ENCODE peak calls at places on chromosomes 5 and 9, in six cellular contexts. U is GM12865, L is WERI-Rb-1, P is MM.1S, A is stomach, X is GM06990. W is an unnamed sample.

GRCh38 chr5:1685076-1685475 is 114.6 kb downstream of the MRPL36 start:
- DNase-seq in L (peak), A (no peak), P (peak), U (no peak), X (no peak), W (no peak)

GRCh38 chr5:174668349-174668748 is 56.0 kb upstream of the MSX2 start:
- DNase-seq in P (no peak), L (no peak), A (no peak), X (no peak), U (no peak), W (no peak)

GRCh38 chr5:127909078-127909477 is 174.5 kb upstream of the SLC12A2 start:
- DNase-seq in P (peak), X (no peak), A (no peak), U (peak), L (peak), W (no peak)

GRCh38 chr9:35856206-35856605 is 14.0 kb downstream of the OR13J1 start:
- DNase-seq in A (no peak), L (no peak), P (no peak), U (no peak), X (no peak), W (no peak)

GRCh38 chr5:36778336-36778735 is 98.2 kb upstream of the NIPBL start:
- DNase-seq in X (no peak), A (no peak), P (no peak), L (no peak), U (no peak), W (no peak)

GRCh38 chr5:36177715-36178556 is 26.0 kb downstream of the SKP2 start:
- DNase-seq in A (no peak), L (peak), U (peak), X (no peak), P (peak), W (peak)

GRCh38 chr5:139495644-139496435 is 13.3 kb upstream of the STING1 start:
- DNase-seq in P (no peak), X (no peak), U (no peak), A (no peak), L (no peak), W (no peak)

GRCh38 chr5:72584466-72584865 is 77.3 kb upstream of the ZNF366 start:
- DNase-seq in X (peak), P (no peak), L (no peak), U (peak), A (no peak), W (no peak)

GRCh38 chr9:134356496-134357470 is 30.5 kb downstream of the RXRA start:
- DNase-seq in P (no peak), L (no peak), U (no peak), A (peak), X (no peak), W (peak)

GRCh38 chr5:132489871-132490483 is 596 bp downstream of the IRF1 start:
- DNase-seq in U (peak), X (no peak), P (peak), L (peak), A (peak), W (no peak)

GRCh38 chr5:172527559-172527958 is 73.2 kb upstream of the SH3PXD2B start:
- DNase-seq in P (no peak), L (no peak), U (no peak), X (no peak), A (no peak), W (no peak)

GRCh38 chr5:147658293-147658932 is 124.1 kb downstream of the JAKMIP2 start:
- DNase-seq in X (no peak), U (peak), L (peak), P (no peak), A (no peak), W (no peak)

GRCh38 chr9:79184821-79185220 is 386.9 kb upstream of the TLE4 start:
- DNase-seq in P (no peak), A (no peak), L (no peak), U (no peak), X (no peak), W (no peak)

GRCh38 chr9:120650352-120650751 is 63.9 kb downstream of the MEGF9 start:
- DNase-seq in P (no peak), X (no peak), A (no peak), U (no peak), L (no peak), W (no peak)

GRCh38 chr5:117475925-117476324 is 901.3 kb upstream of the SEMA6A start:
- DNase-seq in P (no peak), X (no peak), L (no peak), A (no peak), U (no peak), W (no peak)

GRCh38 chr9:80964951-80965350 is 724.4 kb downstream of the TLE1 start:
- DNase-seq in P (no peak), L (no peak), X (no peak), A (no peak), U (no peak), W (no peak)

GRCh38 chr5:74762599-74762998 is 4.3 kb downstream of the GFM2 start:
- DNase-seq in U (no peak), X (no peak), P (no peak), L (no peak), A (no peak), W (no peak)

GRCh38 chr9:132077881-132078280 is 1.8 kb downstream of the MED27 start:
- DNase-seq in A (no peak), P (no peak), U (no peak), X (no peak), L (no peak), W (peak)

GRCh38 chr9:96148634-96149138 is 153.3 kb downstream of the HSD17B3 start:
- DNase-seq in U (no peak), P (no peak), A (no peak), X (no peak), L (no peak), W (no peak)

GRCh38 chr9:137241490-137242328 is 622 bp downstream of the TUBB4B start:
- DNase-seq in X (no peak), U (peak), P (peak), A (peak), L (peak), W (no peak)

DNA sequence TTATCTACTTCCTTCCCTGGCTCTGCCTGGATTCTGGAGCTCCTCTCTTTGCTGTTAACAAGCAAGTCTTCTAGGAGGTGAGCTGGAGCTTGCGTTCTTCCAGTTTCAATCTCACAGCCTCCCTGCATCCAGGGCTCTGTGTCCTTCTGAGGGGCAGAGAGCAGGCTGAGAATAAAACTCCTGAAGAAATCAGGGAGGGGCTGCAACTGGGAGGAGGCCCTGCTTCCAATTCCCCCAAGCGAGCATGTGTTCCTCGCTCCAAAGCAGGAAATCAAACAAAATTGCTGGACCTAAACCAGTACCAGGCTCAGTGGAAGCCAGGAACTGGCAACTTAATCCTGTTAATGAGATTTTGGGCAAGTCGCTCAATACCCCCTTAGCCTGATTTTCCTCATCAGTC is 181.9 kb downstream of the ASTN2 start:
- DNase-seq in L (peak), U (no peak), A (no peak), X (no peak), P (no peak), W (no peak)
- H3K4me3 ChIP-seq in L (no peak), U (no peak), A (no peak), X (no peak), P (no peak), W (no peak)

GRCh38 chr5:41519801-41520200 is 9.4 kb upstream of the PLCXD3 start:
- DNase-seq in L (no peak), X (no peak), U (no peak), P (no peak), A (no peak), W (no peak)
- TF ChIP-seq CTCF in L (no peak), X (no peak), U (no peak), P (peak), A (no peak), W (peak)

GRCh38 chr9:130688070-130688469 is 5.5 kb upstream of the EXOSC2 start:
- DNase-seq in U (no peak), L (no peak), A (no peak), X (no peak), P (no peak), W (no peak)

GRCh38 chr9:130689937-130690700 is 3.5 kb upstream of the EXOSC2 start:
- DNase-seq in P (peak), X (peak), L (no peak), A (peak), U (peak), W (peak)

GRCh38 chr9:130687615-130688014 is 6.0 kb upstream of the EXOSC2 start:
- DNase-seq in U (no peak), A (no peak), X (no peak), L (no peak), P (no peak), W (no peak)

GRCh38 chr9:130692365-130692764 is 1.2 kb upstream of the EXOSC2 start:
- DNase-seq in X (no peak), A (no peak), U (no peak), L (peak), P (no peak), W (no peak)

DNA sequence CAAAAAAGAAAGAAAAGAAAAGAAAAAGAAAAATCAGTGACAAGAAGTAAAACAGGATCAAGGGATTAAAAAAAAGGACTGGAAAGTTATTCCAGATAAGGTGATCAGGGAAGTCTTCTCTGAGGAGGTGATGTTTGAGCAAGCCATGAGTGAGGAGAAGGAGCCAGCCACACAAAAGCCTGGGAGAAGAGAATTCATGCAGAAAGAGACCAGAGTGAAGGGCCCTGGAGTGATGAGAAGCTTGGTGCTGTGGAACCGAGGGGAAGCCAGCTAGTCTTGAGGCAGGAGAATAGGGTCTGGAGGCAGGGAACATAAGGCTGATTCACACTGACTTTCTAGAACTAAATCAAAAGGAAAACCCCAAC is 4.0 kb upstream of the EXOSC2 start:
- DNase-seq in P (no peak), U (no peak), X (no peak), L (no peak), A (no peak), W (no peak)
- H3K4me3 ChIP-seq in P (peak), U (no peak), X (peak), L (no peak), A (peak), W (peak)

GRCh38 chr5:164680812-164681211 is 1175.4 kb downstream of the MAT2B start:
- DNase-seq in A (no peak), X (no peak), L (no peak), P (no peak), U (no peak), W (no peak)
- TF ChIP-seq CTCF in A (no peak), X (no peak), L (no peak), P (no peak), U (no peak), W (no peak)

GRCh38 chr5:154276932-154277331 is 86.4 kb downstream of the GALNT10 start:
- DNase-seq in X (no peak), P (peak), U (no peak), L (peak), A (no peak), W (no peak)
- H3K4me3 ChIP-seq in X (no peak), P (no peak), U (no peak), L (no peak), A (no peak), W (no peak)

DNA sequence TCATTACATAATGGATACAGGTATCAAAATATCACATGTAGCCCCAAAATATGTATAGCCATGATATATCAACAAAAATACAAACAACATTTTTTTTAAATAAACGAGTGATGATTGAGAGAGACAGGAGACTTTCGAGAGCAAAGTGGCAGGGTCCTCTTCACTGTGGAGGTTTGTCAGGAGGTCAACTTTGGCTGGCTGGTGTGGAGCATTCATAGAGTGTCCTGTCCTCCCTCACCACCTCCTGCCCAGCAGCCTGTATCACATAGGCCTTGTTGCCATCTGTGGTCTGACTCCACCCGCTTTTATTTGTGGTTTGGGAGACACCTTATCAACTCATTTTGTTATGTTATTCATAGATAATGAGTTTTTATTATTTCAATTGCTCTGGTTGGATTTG is 206.9 kb downstream of the SYK start:
- DNase-seq in U (no peak), P (no peak), L (no peak), A (no peak), X (no peak), W (no peak)
- TF ChIP-seq CTCF in U (no peak), P (no peak), L (no peak), A (no peak), X (no peak), W (no peak)

GRCh38 chr9:121771851-121772599 is 120.6 kb downstream of the DAB2IP start:
- DNase-seq in X (no peak), A (no peak), U (no peak), P (no peak), L (no peak), W (no peak)

GRCh38 chr9:121771418-121771817 is 120.0 kb downstream of the DAB2IP start:
- DNase-seq in U (no peak), X (no peak), P (no peak), A (no peak), L (no peak), W (no peak)

GRCh38 chr9:121769939-121770338 is 118.5 kb downstream of the DAB2IP start:
- DNase-seq in U (no peak), L (no peak), A (no peak), P (no peak), X (no peak), W (no peak)

GRCh38 chr9:121772600-121773285 is 121.3 kb downstream of the DAB2IP start:
- DNase-seq in P (no peak), X (no peak), U (no peak), A (peak), L (no peak), W (no peak)

DNA sequence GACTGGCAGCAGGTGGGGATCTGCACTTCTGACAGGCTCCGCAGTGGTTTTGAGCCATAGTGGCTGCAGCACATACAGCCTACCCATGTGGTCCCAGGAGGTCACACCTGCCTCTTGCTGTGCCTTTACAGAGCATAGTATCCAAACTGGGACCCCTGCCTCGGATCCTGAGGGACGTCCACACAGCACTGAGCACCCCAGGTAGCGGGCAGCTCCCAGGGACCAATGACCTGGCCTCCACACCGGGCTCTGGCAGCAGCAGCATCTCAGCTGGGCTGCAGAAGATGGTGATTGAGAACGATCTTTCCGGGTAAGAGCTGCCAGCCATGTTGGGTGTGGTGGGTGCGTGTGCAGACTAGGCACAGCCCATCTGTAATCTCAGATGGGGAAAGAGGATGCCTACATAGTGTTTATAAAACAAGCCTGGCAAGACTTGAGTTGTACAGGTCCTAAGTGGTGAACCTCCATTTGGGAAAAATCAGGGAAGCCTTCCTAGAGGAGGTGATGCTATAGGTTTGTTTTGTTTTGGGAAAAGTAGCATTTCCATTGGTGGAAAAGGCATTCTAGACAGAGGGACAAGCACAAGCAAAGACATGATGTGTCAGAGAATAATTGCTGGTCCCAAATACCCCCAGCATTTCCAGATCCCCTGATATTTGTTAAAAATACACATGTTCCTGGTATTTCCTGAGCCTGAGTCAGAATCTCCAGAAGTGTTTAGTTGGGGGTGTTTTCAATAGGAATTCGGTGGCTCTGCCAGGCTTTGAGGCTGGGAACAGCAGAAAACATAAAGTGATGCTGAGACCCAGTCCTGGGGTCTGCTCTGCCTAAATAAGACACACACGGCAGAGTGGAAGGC is 119.2 kb downstream of the DAB2IP start:
- DNase-seq in P (no peak), X (no peak), U (no peak), A (no peak), L (no peak), W (no peak)
- H3K4me3 ChIP-seq in P (no peak), X (no peak), U (no peak), A (no peak), L (no peak), W (no peak)

GRCh38 chr9:129006328-129007034 is 21.6 kb downstream of the SH3GLB2 start:
- DNase-seq in X (no peak), A (peak), U (peak), P (peak), L (peak), W (no peak)
- TF ChIP-seq CTCF in X (peak), A (peak), U (peak), P (peak), L (peak), W (peak)

W was measured in LNCaP clone FGC.